ENCODE peak calls at places on chromosomes 7 and 10, in five cellular contexts. One of them, this sample, is unnamed.

GRCh38 chr7:46494026-46494425 is 573.0 kb upstream of the IGFBP3 start:
- DNase-seq in K562: no peak
- DNase-seq in A549: no peak
- DNase-seq in H1: no peak
- DNase-seq in HepG2: no peak
- DNase-seq in this sample: no peak

GRCh38 chr7:64619705-64620104 is 46.2 kb upstream of the ZNF107 start:
- DNase-seq in K562: no peak
- DNase-seq in A549: no peak
- DNase-seq in H1: no peak
- DNase-seq in HepG2: no peak
- DNase-seq in this sample: no peak

GRCh38 chr10:30509508-30509907 is 75.5 kb downstream of the MAP3K8 start:
- DNase-seq in K562: no peak
- DNase-seq in A549: no peak
- DNase-seq in H1: no peak
- DNase-seq in HepG2: no peak
- DNase-seq in this sample: no peak

GRCh38 chr10:43204943-43205671 is 61.8 kb downstream of the RASGEF1A start:
- DNase-seq in A549: peak
- DNase-seq in HepG2: peak
- DNase-seq in H1: no peak
- DNase-seq in K562: peak
- DNase-seq in this sample: peak

GRCh38 chr10:62025134-62025794 is 123.8 kb downstream of the ARID5B start:
- DNase-seq in K562: no peak
- DNase-seq in H1: no peak
- DNase-seq in A549: no peak
- DNase-seq in HepG2: no peak
- DNase-seq in this sample: no peak

GRCh38 chr7:67842571-67842970 is 845.9 kb downstream of the TYW1 start:
- DNase-seq in A549: peak
- DNase-seq in K562: no peak
- DNase-seq in HepG2: no peak
- DNase-seq in H1: no peak
- DNase-seq in this sample: no peak

GRCh38 chr7:148701414-148701813 is 2.7 kb downstream of the CUL1 start:
- DNase-seq in HepG2: no peak
- DNase-seq in K562: no peak
- DNase-seq in H1: no peak
- DNase-seq in A549: peak
- DNase-seq in this sample: no peak

GRCh38 chr7:130208511-130208910 is 851 bp downstream of the SSMEM1 start:
- DNase-seq in HepG2: no peak
- DNase-seq in K562: no peak
- DNase-seq in H1: no peak
- DNase-seq in A549: no peak
- DNase-seq in this sample: no peak

GRCh38 chr7:27922907-27923306 is 182.9 kb downstream of the TAX1BP1 start:
- DNase-seq in A549: no peak
- DNase-seq in H1: no peak
- DNase-seq in K562: no peak
- DNase-seq in HepG2: no peak
- DNase-seq in this sample: peak

GRCh38 chr7:73429218-73429617 is 4.4 kb upstream of the FZD9 start:
- DNase-seq in H1: no peak
- DNase-seq in K562: peak
- DNase-seq in HepG2: no peak
- DNase-seq in A549: no peak
- DNase-seq in this sample: no peak

GRCh38 chr10:131087464-131088215 is 223.9 kb downstream of the TCERG1L start:
- DNase-seq in K562: no peak
- DNase-seq in A549: no peak
- DNase-seq in HepG2: no peak
- DNase-seq in H1: no peak
- DNase-seq in this sample: no peak

GRCh38 chr10:5284311-5285057 is 80.3 kb upstream of the UCN3 start:
- DNase-seq in H1: no peak
- DNase-seq in HepG2: no peak
- DNase-seq in K562: peak
- DNase-seq in A549: peak
- DNase-seq in this sample: no peak

GRCh38 chr10:49649294-49649693 is 30.2 kb upstream of the C10orf53 start:
- DNase-seq in HepG2: no peak
- DNase-seq in A549: no peak
- DNase-seq in K562: no peak
- DNase-seq in H1: peak
- DNase-seq in this sample: no peak

GRCh38 chr10:112421731-112422130 is 25.0 kb downstream of the ZDHHC6 start:
- DNase-seq in K562: no peak
- DNase-seq in A549: no peak
- DNase-seq in H1: no peak
- DNase-seq in HepG2: no peak
- DNase-seq in this sample: no peak

GRCh38 chr7:2072042-2072441 is 160.7 kb downstream of the MAD1L1 start:
- DNase-seq in H1: no peak
- DNase-seq in K562: no peak
- DNase-seq in A549: no peak
- DNase-seq in HepG2: no peak
- DNase-seq in this sample: peak

GRCh38 chr10:80415734-80416281 is 7.5 kb downstream of the PRXL2A start:
- DNase-seq in HepG2: peak
- DNase-seq in K562: no peak
- DNase-seq in H1: no peak
- DNase-seq in A549: no peak
- DNase-seq in this sample: no peak

GRCh38 chr10:23448323-23448722 is 9.4 kb downstream of the OTUD1 start:
- DNase-seq in HepG2: no peak
- DNase-seq in H1: no peak
- DNase-seq in A549: no peak
- DNase-seq in K562: no peak
- DNase-seq in this sample: no peak

GRCh38 chr10:36888925-36889573 is 236.3 kb upstream of the ANKRD30A start:
- DNase-seq in HepG2: peak
- DNase-seq in K562: peak
- DNase-seq in H1: peak
- DNase-seq in A549: peak
- DNase-seq in this sample: no peak

GRCh38 chr7:1646391-1646790 is 23.7 kb upstream of the ELFN1 start:
- DNase-seq in A549: no peak
- DNase-seq in K562: no peak
- DNase-seq in H1: no peak
- DNase-seq in HepG2: no peak
- DNase-seq in this sample: no peak

GRCh38 chr7:132240821-132241422 is 335.3 kb downstream of the PLXNA4 start:
- DNase-seq in HepG2: no peak
- DNase-seq in H1: no peak
- DNase-seq in K562: no peak
- DNase-seq in A549: no peak
- DNase-seq in this sample: no peak

GRCh38 chr7:142381727-142382409 is 124.0 kb upstream of the PRSS58 start:
- DNase-seq in HepG2: no peak
- DNase-seq in A549: no peak
- DNase-seq in K562: no peak
- DNase-seq in H1: no peak
- DNase-seq in this sample: no peak

GRCh38 chr7:39686261-39686924 is 63.0 kb downstream of the RALA start:
- DNase-seq in K562: no peak
- DNase-seq in A549: no peak
- DNase-seq in H1: no peak
- DNase-seq in HepG2: no peak
- DNase-seq in this sample: peak

GRCh38 chr7:42289473-42289872 is 52.5 kb upstream of the GLI3 start:
- DNase-seq in A549: no peak
- DNase-seq in H1: no peak
- DNase-seq in HepG2: no peak
- DNase-seq in K562: no peak
- DNase-seq in this sample: no peak

GRCh38 chr10:98028168-98028770 is 2.2 kb downstream of the CRTAC1 start:
- DNase-seq in A549: peak
- DNase-seq in K562: peak
- DNase-seq in H1: peak
- DNase-seq in HepG2: peak
- DNase-seq in this sample: no peak

DNA sequence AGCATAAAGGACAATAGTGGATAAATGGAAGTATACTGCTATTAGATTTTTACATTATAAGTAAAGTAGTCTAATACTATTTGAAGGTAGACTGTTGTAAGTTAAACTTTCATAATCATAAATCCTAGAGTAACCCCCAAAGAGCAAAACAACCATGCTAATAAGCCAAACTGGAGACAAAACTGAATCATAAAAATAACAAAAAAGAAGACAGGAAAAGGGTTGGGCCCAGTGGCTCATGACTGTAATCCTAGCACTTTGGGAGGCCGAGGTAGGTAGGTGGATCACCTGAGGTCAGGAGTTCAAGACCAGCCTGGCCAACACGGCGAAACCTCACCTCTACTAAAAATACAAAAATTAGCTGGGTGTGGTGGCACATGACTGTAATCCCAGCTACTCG is 9.7 kb downstream of the CACUL1 start:
- DNase-seq in HepG2: no peak
- DNase-seq in A549: no peak
- DNase-seq in H1: no peak
- DNase-seq in K562: no peak
- DNase-seq in this sample: no peak
- H3K4me2 ChIP-seq in HepG2: no peak
- H3K4me2 ChIP-seq in A549: no peak
- H3K4me2 ChIP-seq in H1: no peak
- H3K4me2 ChIP-seq in K562: no peak
- H3K4me2 ChIP-seq in this sample: no peak

GRCh38 chr10:13115832-13116793 is 16.1 kb downstream of the OPTN start:
- DNase-seq in A549: no peak
- DNase-seq in H1: no peak
- DNase-seq in HepG2: no peak
- DNase-seq in K562: no peak
- DNase-seq in this sample: no peak
- TF ChIP-seq KDM1A in A549: no peak
- TF ChIP-seq KDM1A in H1: no peak
- TF ChIP-seq KDM1A in HepG2: no peak
- TF ChIP-seq KDM1A in K562: no peak
- TF ChIP-seq KDM1A in this sample: no peak

GRCh38 chr10:129743738-129744133 is 220.3 kb downstream of the EBF3 start:
- DNase-seq in A549: no peak
- DNase-seq in H1: no peak
- DNase-seq in HepG2: no peak
- DNase-seq in K562: no peak
- DNase-seq in this sample: no peak

GRCh38 chr10:129744134-129744895 is 219.8 kb downstream of the EBF3 start:
- DNase-seq in A549: no peak
- DNase-seq in K562: no peak
- DNase-seq in H1: no peak
- DNase-seq in HepG2: no peak
- DNase-seq in this sample: no peak

GRCh38 chr10:129741978-129742741 is 221.9 kb downstream of the EBF3 start:
- DNase-seq in K562: no peak
- DNase-seq in HepG2: no peak
- DNase-seq in A549: no peak
- DNase-seq in H1: no peak
- DNase-seq in this sample: no peak

GRCh38 chr10:129741280-129741977 is 222.6 kb downstream of the EBF3 start:
- DNase-seq in K562: no peak
- DNase-seq in HepG2: no peak
- DNase-seq in A549: no peak
- DNase-seq in H1: no peak
- DNase-seq in this sample: no peak

DNA sequence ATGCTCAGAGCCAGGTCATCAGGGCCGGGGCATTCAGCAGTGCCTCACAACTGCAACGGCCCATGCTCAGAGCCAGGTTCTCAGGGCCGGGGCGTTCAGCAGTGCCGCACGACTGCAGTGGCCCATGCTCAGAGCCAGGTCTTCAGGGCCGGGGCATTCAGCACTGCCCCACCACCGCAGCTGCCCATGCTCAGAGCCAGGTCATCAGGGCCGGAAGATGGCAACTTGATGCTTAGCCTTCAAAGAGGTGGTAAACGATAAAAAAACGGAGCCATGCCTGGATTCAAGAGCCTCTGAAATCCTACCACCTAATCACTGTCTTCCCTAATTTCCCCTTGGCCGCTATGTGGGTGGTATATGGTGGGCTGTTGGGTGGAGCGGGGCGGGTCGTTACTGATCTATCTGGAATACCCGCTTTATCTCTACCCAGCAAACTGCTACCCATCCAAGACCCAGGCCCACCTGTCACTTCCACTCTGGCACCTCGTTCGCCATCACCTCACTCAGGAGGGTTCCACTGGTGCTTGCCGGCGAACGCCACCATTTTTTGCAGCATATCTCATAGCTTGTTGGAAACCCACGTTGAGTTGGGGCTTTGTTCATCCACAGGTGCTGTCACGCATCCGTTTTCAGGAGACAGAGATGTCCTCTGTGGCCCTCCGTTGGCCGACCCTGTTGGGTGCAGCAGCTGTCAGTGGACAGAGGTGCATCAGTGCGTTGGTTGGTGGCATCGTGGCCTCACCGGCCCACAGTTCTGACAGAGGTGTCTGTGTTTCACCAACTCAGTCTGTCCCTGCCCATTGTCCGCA is 221.1 kb downstream of the EBF3 start:
- DNase-seq in H1: no peak
- DNase-seq in HepG2: no peak
- DNase-seq in A549: no peak
- DNase-seq in K562: no peak
- DNase-seq in this sample: no peak
- TF ChIP-seq CEBPB in H1: no peak
- TF ChIP-seq CEBPB in HepG2: no peak
- TF ChIP-seq CEBPB in A549: no peak
- TF ChIP-seq CEBPB in K562: no peak
- TF ChIP-seq CEBPB in this sample: no peak

GRCh38 chr7:101993311-101993710 is 175.9 kb downstream of the CUX1 start:
- DNase-seq in H1: no peak
- DNase-seq in A549: no peak
- DNase-seq in K562: no peak
- DNase-seq in HepG2: no peak
- DNase-seq in this sample: no peak

GRCh38 chr7:101996876-101997275 is 179.4 kb downstream of the CUX1 start:
- DNase-seq in A549: no peak
- DNase-seq in H1: no peak
- DNase-seq in HepG2: no peak
- DNase-seq in K562: no peak
- DNase-seq in this sample: no peak

GRCh38 chr7:101998029-101998903 is 180.8 kb downstream of the CUX1 start:
- DNase-seq in K562: no peak
- DNase-seq in A549: no peak
- DNase-seq in H1: no peak
- DNase-seq in HepG2: no peak
- DNase-seq in this sample: no peak

GRCh38 chr7:101996131-101996691 is 178.8 kb downstream of the CUX1 start:
- DNase-seq in H1: no peak
- DNase-seq in HepG2: no peak
- DNase-seq in A549: no peak
- DNase-seq in K562: no peak
- DNase-seq in this sample: no peak

DNA sequence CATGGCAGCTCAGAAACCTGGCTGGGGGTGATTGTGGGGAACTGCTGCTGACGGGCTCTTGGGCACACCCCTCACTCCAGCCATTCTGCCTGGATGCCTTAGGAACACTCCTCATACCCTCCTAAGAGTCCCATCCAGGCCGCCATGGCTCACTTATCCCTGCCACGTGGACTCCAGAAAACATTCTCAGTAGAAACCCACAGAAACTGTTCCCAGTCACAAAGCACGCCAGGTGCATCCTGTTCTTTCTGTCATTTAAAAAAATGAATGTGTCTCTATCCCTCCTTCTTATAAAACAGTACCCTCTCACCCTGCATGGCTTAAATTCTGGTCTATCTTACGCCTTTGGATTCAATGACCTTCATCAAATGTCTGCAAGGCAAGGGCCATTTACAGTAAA is 177.7 kb downstream of the CUX1 start:
- DNase-seq in HepG2: no peak
- DNase-seq in A549: no peak
- DNase-seq in H1: no peak
- DNase-seq in K562: no peak
- DNase-seq in this sample: no peak
- H3K4me2 ChIP-seq in HepG2: no peak
- H3K4me2 ChIP-seq in A549: no peak
- H3K4me2 ChIP-seq in H1: no peak
- H3K4me2 ChIP-seq in K562: no peak
- H3K4me2 ChIP-seq in this sample: peak

This sample was measured in GM12878.